ENCODE peak calls at places on chromosomes 3 and 15, in six cellular contexts. One of them, this sample, is unnamed.

GRCh38 chr15:31266712-31267111 is 59.9 kb upstream of the KLF13 start:
- DNase-seq in activated naive CD4-positive, alpha-beta T cell treated with anti-CD3 and anti-CD28 coated beads, Interleukin-2, amount 10 ng/mL, durations not matched to agents 7 days and 5 days: no peak
- DNase-seq in AG09319: no peak
- DNase-seq in amygdala: no peak
- DNase-seq in germinal center: peak; percentile 30
- DNase-seq in nephron progenitor cell: no peak
- DNase-seq in this sample: peak; percentile 71

GRCh38 chr3:60323651-60324050 is 927.6 kb downstream of the FHIT start:
- DNase-seq in activated naive CD4-positive, alpha-beta T cell treated with anti-CD3 and anti-CD28 coated beads, Interleukin-2, amount 10 ng/mL, durations not matched to agents 7 days and 5 days: no peak
- DNase-seq in amygdala: no peak
- DNase-seq in AG09319: no peak
- DNase-seq in germinal center: no peak
- DNase-seq in nephron progenitor cell: no peak
- DNase-seq in this sample: no peak

GRCh38 chr3:125200731-125201139 is 11.8 kb downstream of the SLC12A8 start:
- DNase-seq in nephron progenitor cell: no peak
- DNase-seq in activated naive CD4-positive, alpha-beta T cell treated with anti-CD3 and anti-CD28 coated beads, Interleukin-2, amount 10 ng/mL, durations not matched to agents 7 days and 5 days: no peak
- DNase-seq in amygdala: no peak
- DNase-seq in germinal center: no peak
- DNase-seq in AG09319: no peak
- DNase-seq in this sample: no peak

GRCh38 chr3:173897631-173898030 is 500.1 kb downstream of the NLGN1 start:
- DNase-seq in activated naive CD4-positive, alpha-beta T cell treated with anti-CD3 and anti-CD28 coated beads, Interleukin-2, amount 10 ng/mL, durations not matched to agents 7 days and 5 days: no peak
- DNase-seq in germinal center: no peak
- DNase-seq in AG09319: no peak
- DNase-seq in nephron progenitor cell: no peak
- DNase-seq in amygdala: no peak
- DNase-seq in this sample: no peak

GRCh38 chr3:10775828-10776227 is 40.2 kb upstream of the SLC6A11 start:
- DNase-seq in germinal center: no peak
- DNase-seq in AG09319: no peak
- DNase-seq in activated naive CD4-positive, alpha-beta T cell treated with anti-CD3 and anti-CD28 coated beads, Interleukin-2, amount 10 ng/mL, durations not matched to agents 7 days and 5 days: no peak
- DNase-seq in amygdala: no peak
- DNase-seq in nephron progenitor cell: no peak
- DNase-seq in this sample: no peak

GRCh38 chr3:169308654-169309325 is 354.7 kb downstream of the MECOM start:
- DNase-seq in germinal center: no peak
- DNase-seq in amygdala: no peak
- DNase-seq in activated naive CD4-positive, alpha-beta T cell treated with anti-CD3 and anti-CD28 coated beads, Interleukin-2, amount 10 ng/mL, durations not matched to agents 7 days and 5 days: no peak
- DNase-seq in nephron progenitor cell: no peak
- DNase-seq in AG09319: no peak
- DNase-seq in this sample: no peak

GRCh38 chr3:126257174-126257573 is 76.8 kb upstream of the ALDH1L1 start:
- DNase-seq in AG09319: no peak
- DNase-seq in amygdala: no peak
- DNase-seq in nephron progenitor cell: no peak
- DNase-seq in activated naive CD4-positive, alpha-beta T cell treated with anti-CD3 and anti-CD28 coated beads, Interleukin-2, amount 10 ng/mL, durations not matched to agents 7 days and 5 days: no peak
- DNase-seq in germinal center: no peak
- DNase-seq in this sample: no peak

GRCh38 chr3:89172150-89172549 is 64.7 kb downstream of the EPHA3 start:
- DNase-seq in activated naive CD4-positive, alpha-beta T cell treated with anti-CD3 and anti-CD28 coated beads, Interleukin-2, amount 10 ng/mL, durations not matched to agents 7 days and 5 days: no peak
- DNase-seq in AG09319: no peak
- DNase-seq in germinal center: no peak
- DNase-seq in amygdala: no peak
- DNase-seq in nephron progenitor cell: no peak
- DNase-seq in this sample: no peak